ENCODE peak calls at places on chromosomes 16 and 17, in nine cellular contexts. P is GM23248, A is Peyer's patch, Y is endodermal cell, T is neuronal stem cell, E is MM.1S, C is neural progenitor cell, X is ascending aorta, L is breast epithelium. H is an unnamed sample.

GRCh38 chr16:89155851-89156739 is 15.5 kb upstream of the CDH15 start:
- DNase-seq in X (no peak), T (no peak), Y (no peak), P (peak; percentile 41), C (no peak), L (no peak), E (no peak), A (no peak), H (no peak)

GRCh38 chr16:87506423-87507350 is 13.9 kb upstream of the ZCCHC14 start:
- DNase-seq in P (no peak), T (no peak), C (no peak), E (no peak), X (no peak), A (no peak), Y (no peak), L (no peak), H (no peak)

GRCh38 chr17:72588961-72589360 is 468.1 kb downstream of the SOX9 start:
- DNase-seq in P (no peak), Y (no peak), A (peak; percentile 88), E (peak; percentile 75), L (peak; percentile 58), T (no peak), X (no peak), C (no peak), H (no peak)

GRCh38 chr16:88505405-88506082 is 52.5 kb downstream of the ZFPM1 start:
- DNase-seq in A (peak; percentile 92), P (peak; percentile 47), X (no peak), L (no peak), Y (peak; percentile 79), E (no peak), C (no peak), T (no peak), H (peak; percentile 77)

GRCh38 chr16:70161350-70161749 is 12.2 kb upstream of the CLEC18C start:
- DNase-seq in C (no peak), A (no peak), T (no peak), X (no peak), L (no peak), Y (no peak), E (no peak), P (no peak), H (no peak)

GRCh38 chr16:46961373-46962353 is 11.8 kb downstream of the DNAJA2 start:
- DNase-seq in X (no peak), Y (no peak), E (no peak), T (no peak), A (no peak), C (no peak), L (no peak), P (peak; percentile 73), H (no peak)

GRCh38 chr16:50282010-50282538 is 15.7 kb downstream of the ADCY7 start:
- DNase-seq in X (peak; percentile 84), L (no peak), C (no peak), A (no peak), Y (no peak), E (peak; percentile 88), P (no peak), T (no peak), H (peak; percentile 40)

GRCh38 chr17:1083451-1084187 is 86.7 kb downstream of the TIMM22 start:
- DNase-seq in T (no peak), P (peak; percentile 51), X (no peak), E (no peak), C (peak; percentile 77), A (no peak), Y (no peak), L (no peak), H (no peak)

GRCh38 chr16:78957328-78958100 is 643.0 kb downstream of the MAF start:
- DNase-seq in Y (no peak), E (peak; percentile 62), T (peak; percentile 52), C (peak; percentile 88), X (no peak), P (no peak), L (no peak), A (no peak), H (no peak)

GRCh38 chr17:47225436-47225858 is 16.3 kb downstream of the MYL4 start:
- DNase-seq in Y (no peak), L (no peak), X (peak; percentile 96), T (no peak), A (no peak), E (no peak), C (no peak), P (peak; percentile 95), H (no peak)

GRCh38 chr17:78027121-78027520 is 68.6 kb downstream of the TNRC6C start:
- DNase-seq in L (no peak), Y (no peak), A (no peak), E (no peak), P (no peak), T (no peak), C (no peak), X (no peak), H (no peak)

GRCh38 chr17:78034429-78035091 is 76.1 kb downstream of the TNRC6C start:
- DNase-seq in E (no peak), C (no peak), L (no peak), Y (no peak), P (peak; percentile 67), A (no peak), T (no peak), X (no peak), H (no peak)

GRCh38 chr17:78029697-78030096 is 71.2 kb downstream of the TNRC6C start:
- DNase-seq in Y (no peak), P (no peak), X (no peak), T (no peak), C (no peak), A (no peak), E (no peak), L (no peak), H (no peak)

GRCh38 chr17:78031435-78031834 is 72.9 kb downstream of the TNRC6C start:
- DNase-seq in C (no peak), L (no peak), T (no peak), P (no peak), Y (no peak), E (no peak), A (no peak), X (no peak), H (no peak)

DNA sequence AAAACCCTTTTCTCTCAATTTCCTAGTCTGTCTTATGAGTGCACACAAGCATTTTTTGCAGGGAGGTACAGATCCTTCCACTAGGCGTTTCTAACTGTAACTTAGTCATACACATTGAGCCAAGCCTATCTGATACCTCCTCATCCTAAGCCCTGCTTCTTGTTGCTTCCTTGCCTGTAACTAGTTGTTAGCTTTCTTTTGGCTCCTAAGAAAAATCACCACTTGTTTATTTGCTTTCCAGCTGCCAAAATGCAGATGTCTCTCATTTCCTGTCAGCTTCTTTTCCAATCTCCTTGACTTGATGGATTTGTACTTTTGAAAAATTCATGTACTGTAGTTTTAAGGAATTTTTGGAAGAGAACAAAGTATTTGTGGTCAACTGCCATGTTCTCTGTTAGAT is 73.7 kb downstream of the TNRC6C start:
- DNase-seq in C (no peak), A (no peak), Y (no peak), E (no peak), T (no peak), P (peak; percentile 85), L (no peak), X (no peak), H (no peak)
- H3K27ac ChIP-seq in C (no peak overlapping the region), A (no peak overlapping the region), Y (no peak overlapping the region), E (peak overlapping the region; percentile 13), T (no peak overlapping the region), P (peak overlapping the region; percentile 62), L (no peak overlapping the region), X (peak overlapping the region; percentile 80), H (no peak overlapping the region)

GRCh38 chr17:50072925-50073324 is 17.0 kb downstream of the ITGA3 start:
- DNase-seq in Y (no peak), P (no peak), A (no peak), T (no peak), E (no peak), L (no peak), C (no peak), X (no peak), H (no peak)
- H3K36me3 ChIP-seq in Y (peaks cover 6% of the 10 kb centered on the region), P (peaks cover 81% of the 10 kb centered on the region), A (no peaks in the 10 kb centered on the region), T (no peaks in the 10 kb centered on the region), E (no peaks in the 10 kb centered on the region), L (peaks cover 8% of the 10 kb centered on the region), C (no peaks in the 10 kb centered on the region), X (peaks cover 98% of the 10 kb centered on the region), H (peaks cover 19% of the 10 kb centered on the region)

GRCh38 chr16:67027046-67027445 is 1.9 kb upstream of the CBFB start:
- DNase-seq in L (no peak), C (no peak), Y (no peak), E (no peak), X (peak; percentile 19), P (no peak), A (no peak), T (no peak), H (no peak)

GRCh38 chr16:67028555-67029248 is at the start of gene CBFB:
- DNase-seq in E (peak; percentile 94), C (peak; percentile 93), A (peak; percentile 95), P (peak; percentile 93), L (peak; percentile 88), T (peak; percentile 86), Y (peak; percentile 96), X (peak; percentile 95), H (peak; percentile 96)

GRCh38 chr16:67030221-67030962 is 1.4 kb downstream of the CBFB start:
- DNase-seq in Y (no peak), L (no peak), A (no peak), P (no peak), E (no peak), T (no peak), X (peak; percentile 41), C (no peak), H (no peak)

GRCh38 chr16:67028167-67028554 is 788 bp upstream of the CBFB start:
- DNase-seq in Y (no peak), E (no peak), T (no peak), A (no peak), L (no peak), P (peak; percentile 20), C (no peak), X (peak; percentile 0), H (no peak)

DNA sequence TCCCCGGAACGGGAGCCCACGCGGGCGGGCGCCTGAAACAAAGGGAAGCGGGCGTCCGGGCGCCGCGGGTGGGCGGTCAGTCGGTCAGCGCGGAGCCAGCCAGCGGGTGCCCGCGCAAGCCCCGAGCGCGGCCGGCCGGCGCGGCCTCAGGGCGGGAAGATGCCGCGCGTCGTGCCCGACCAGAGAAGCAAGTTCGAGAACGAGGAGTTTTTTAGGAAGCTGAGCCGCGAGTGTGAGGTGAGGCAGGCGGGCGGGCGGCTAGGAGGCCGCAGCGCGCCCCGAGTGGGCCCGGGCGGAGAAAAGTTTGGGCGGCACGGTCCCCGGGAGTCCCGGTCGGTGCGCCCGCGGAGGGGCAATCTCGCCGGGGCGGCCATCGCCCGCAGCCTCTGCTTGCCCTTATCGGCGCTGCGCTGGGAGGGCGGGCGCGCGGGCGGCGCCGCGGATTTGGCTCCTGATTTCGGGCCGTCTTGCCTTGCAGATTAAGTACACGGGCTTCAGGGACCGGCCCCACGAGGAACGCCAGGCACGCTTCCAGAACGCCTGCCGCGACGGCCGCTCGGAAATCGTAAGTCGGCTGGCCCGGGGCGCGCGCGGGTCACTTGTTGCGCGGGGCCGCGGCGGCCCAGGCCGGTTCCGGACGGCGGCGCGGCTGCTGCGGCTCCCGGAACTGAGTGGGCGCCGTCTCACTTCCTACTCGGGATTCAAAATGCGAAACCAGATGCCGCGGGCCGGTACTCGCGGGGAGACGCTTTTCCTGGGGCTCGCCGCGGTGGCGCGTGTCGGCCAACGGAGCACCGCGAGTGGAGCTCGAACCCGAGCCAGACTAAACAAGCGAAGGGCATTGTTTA is 524 bp downstream of the CBFB start:
- DNase-seq in A (peak; percentile 76), Y (peak; percentile 78), E (peak; percentile 47), P (peak; percentile 89), T (peak; percentile 43), X (peak; percentile 82), L (peak; percentile 62), C (peak; percentile 68), H (peak; percentile 51)
- H3K27ac ChIP-seq in A (peak overlapping the region; percentile 94), Y (peak overlapping the region; percentile 81), E (peak overlapping the region; percentile 75), P (peak overlapping the region; percentile 91), T (peak overlapping the region; percentile 64), X (peak overlapping the region; percentile 99), L (peak overlapping the region; percentile 96), C (no peak overlapping the region), H (peak overlapping the region; percentile 86)

GRCh38 chr16:203246-203645 is 23.0 kb downstream of the HBQ1 start:
- DNase-seq in E (no peak), P (no peak), A (no peak), C (no peak), T (no peak), Y (no peak), X (no peak), L (no peak), H (no peak)
- H3K36me3 ChIP-seq in E (peaks cover 10% of the 10 kb centered on the region), P (peaks cover 65% of the 10 kb centered on the region), A (no peaks in the 10 kb centered on the region), C (peaks cover 14% of the 10 kb centered on the region), T (peaks cover 96% of the 10 kb centered on the region), Y (peaks cover 82% of the 10 kb centered on the region), X (peaks cover 84% of the 10 kb centered on the region), L (peaks cover 11% of the 10 kb centered on the region), H (peaks cover 17% of the 10 kb centered on the region)

H was measured in naive thymus-derived CD4-positive, alpha-beta T cell.